ENCODE peak calls at places on chromosomes 5 and 9, in seven cellular contexts. P is tibial nerve, T is ovary, J is esophagus squamous epithelium, R is A549, W is IMR-90, D is H1. U is an unnamed sample.

GRCh38 chr5:51384281-51384840 is 1.1 kb downstream of the ISL1 start:
- DNase-seq in P (no peak), T (no peak), J (no peak), R (no peak), W (no peak), D (no peak), U (no peak)

GRCh38 chr5:158616707-158617106 is 483.0 kb downstream of the EBF1 start:
- DNase-seq in P (no peak), T (no peak), J (no peak), R (no peak), W (no peak), D (no peak), U (no peak)

GRCh38 chr9:133733421-133734250 is 4.5 kb downstream of the SARDH start:
- DNase-seq in P (no peak), T (no peak), J (no peak), R (no peak), W (no peak), D (no peak), U (no peak)

GRCh38 chr5:154189256-154189818 is 1.2 kb upstream of the GALNT10 start:
- DNase-seq in P (no peak), T (no peak), J (no peak), R (no peak), W (no peak), D (peak), U (no peak)

GRCh38 chr9:104855837-104856236 is 72.1 kb downstream of the ABCA1 start:
- DNase-seq in P (no peak), T (no peak), J (no peak), R (no peak), W (no peak), D (no peak), U (no peak)

GRCh38 chr5:134114886-134115805 is 665 bp downstream of the TCF7 start:
- DNase-seq in P (no peak), T (peak), J (no peak), R (peak), W (no peak), D (peak), U (no peak)

GRCh38 chr9:137406876-137407589 is 15.9 kb downstream of the EXD3 start:
- DNase-seq in P (no peak), T (peak), J (no peak), R (peak), W (peak), D (peak), U (no peak)

GRCh38 chr9:121822093-121823085 is 171.0 kb downstream of the DAB2IP start:
- DNase-seq in P (no peak), T (no peak), J (no peak), R (no peak), W (no peak), D (peak), U (no peak)

GRCh38 chr5:87717761-87718160 is 305.0 kb upstream of the CCNH start:
- DNase-seq in P (no peak), T (no peak), J (no peak), R (no peak), W (no peak), D (no peak), U (no peak)

GRCh38 chr9:76323481-76323880 is 70.7 kb downstream of the RFK start:
- DNase-seq in P (no peak), T (no peak), J (no peak), R (no peak), W (no peak), D (no peak), U (no peak)

GRCh38 chr5:155591273-155591672 is 577.7 kb downstream of the KIF4B start:
- DNase-seq in P (no peak), T (no peak), J (no peak), R (no peak), W (no peak), D (no peak), U (no peak)

GRCh38 chr5:66860199-66860975 is 264.2 kb downstream of the MAST4 start:
- DNase-seq in P (no peak), T (no peak), J (no peak), R (no peak), W (no peak), D (no peak), U (no peak)

GRCh38 chr5:37002176-37002751 is 125.7 kb downstream of the NIPBL start:
- DNase-seq in P (no peak), T (no peak), J (no peak), R (no peak), W (no peak), D (no peak), U (no peak)

GRCh38 chr5:102528600-102528999 is 29.8 kb upstream of the SLCO6A1 start:
- DNase-seq in P (no peak), T (no peak), J (no peak), R (no peak), W (no peak), D (no peak), U (no peak)

GRCh38 chr5:181248277-181248676 is 4.6 kb upstream of the RACK1 start:
- DNase-seq in P (no peak), T (no peak), J (no peak), R (no peak), W (no peak), D (no peak), U (no peak)

GRCh38 chr5:79924936-79925893 is 65.8 kb downstream of the MTX3 start:
- DNase-seq in P (no peak), T (no peak), J (no peak), R (no peak), W (peak), D (no peak), U (no peak)

GRCh38 chr5:58021476-58021875 is 438.4 kb downstream of the PLK2 start:
- DNase-seq in P (no peak), T (no peak), J (no peak), R (no peak), W (no peak), D (no peak), U (no peak)

GRCh38 chr9:114098021-114098659 is 952 bp downstream of the KIF12 start:
- DNase-seq in P (no peak), T (no peak), J (no peak), R (peak), W (no peak), D (peak), U (peak)

GRCh38 chr9:22813520-22813919 is 366.9 kb downstream of the DMRTA1 start:
- DNase-seq in P (no peak), T (no peak), J (no peak), R (no peak), W (peak), D (no peak), U (no peak)

GRCh38 chr5:110590187-110590586 is 136.3 kb downstream of the TMEM232 start:
- DNase-seq in P (no peak), T (no peak), J (no peak), R (no peak), W (peak), D (no peak), U (no peak)

GRCh38 chr5:24899180-24899579 is 254.4 kb upstream of the CDH10 start:
- DNase-seq in P (no peak), T (no peak), J (no peak), R (no peak), W (no peak), D (no peak), U (no peak)

GRCh38 chr5:161305601-161306000 is 240.9 kb downstream of the GABRB2 start:
- DNase-seq in P (no peak), T (no peak), J (no peak), R (no peak), W (no peak), D (no peak), U (no peak)

GRCh38 chr5:143606043-143606752 is 202.7 kb upstream of the NR3C1 start:
- DNase-seq in P (no peak), T (no peak), J (no peak), R (no peak), W (peak), D (no peak), U (no peak)

GRCh38 chr9:75010570-75010969 is 17.5 kb downstream of the CARNMT1 start:
- DNase-seq in P (no peak), T (no peak), J (no peak), R (no peak), W (no peak), D (no peak), U (no peak)

GRCh38 chr5:172417130-172417802 is 37.1 kb downstream of the SH3PXD2B start:
- DNase-seq in P (no peak), T (peak), J (no peak), R (no peak), W (no peak), D (no peak), U (no peak)

GRCh38 chr9:2163231-2163885 is 148.2 kb downstream of the SMARCA2 start:
- DNase-seq in P (no peak), T (no peak), J (no peak), R (no peak), W (no peak), D (no peak), U (no peak)

GRCh38 chr9:98964911-98965336 is 21.2 kb downstream of the COL15A1 start:
- DNase-seq in P (no peak), T (no peak), J (no peak), R (no peak), W (no peak), D (no peak), U (no peak)
- H3K27ac ChIP-seq in P (peak), T (no peak), J (peak), R (no peak), W (peak), D (no peak), U (peak)

DNA sequence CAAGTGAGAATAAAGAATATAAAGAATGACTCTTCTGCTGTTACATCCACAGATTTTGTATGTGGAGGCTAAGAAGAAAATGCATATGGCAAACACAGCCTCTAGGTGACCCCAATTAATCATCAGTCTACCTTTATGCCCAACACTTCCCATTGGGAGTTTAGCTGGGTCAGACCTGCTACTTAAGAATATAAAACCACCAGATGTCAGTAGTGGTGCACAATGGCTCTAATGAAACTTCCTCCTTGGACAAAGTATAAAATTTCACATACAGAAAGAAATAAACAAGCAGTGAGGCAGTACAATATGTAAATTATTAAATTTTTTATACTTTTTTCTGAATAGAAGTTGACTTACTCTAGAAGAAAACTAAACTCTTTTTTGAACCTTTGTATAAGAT is 539.9 kb downstream of the BRINP1 start:
- DNase-seq in P (no peak), T (no peak), J (no peak), R (no peak), W (no peak), D (no peak), U (no peak)
- TF ChIP-seq CTCF in P (peak), T (no peak), J (peak), R (no peak), W (no peak), D (peak), U (no peak)

GRCh38 chr5:145840458-145841132 is 5.5 kb upstream of the PRELID2 start:
- DNase-seq in P (no peak), T (no peak), J (no peak), R (no peak), W (no peak), D (no peak), U (no peak)

GRCh38 chr5:145835839-145836222 is 689 bp upstream of the PRELID2 start:
- DNase-seq in P (no peak), T (no peak), J (no peak), R (no peak), W (no peak), D (no peak), U (no peak)

GRCh38 chr5:145846087-145846486 is 10.9 kb upstream of the PRELID2 start:
- DNase-seq in P (no peak), T (no peak), J (no peak), R (no peak), W (no peak), D (no peak), U (no peak)

GRCh38 chr5:145838276-145838675 is 3.1 kb upstream of the PRELID2 start:
- DNase-seq in P (no peak), T (no peak), J (no peak), R (no peak), W (no peak), D (no peak), U (no peak)

GRCh38 chr5:145841299-145841698 is 6.2 kb upstream of the PRELID2 start:
- DNase-seq in P (no peak), T (no peak), J (no peak), R (no peak), W (no peak), D (no peak), U (no peak)
- TF ChIP-seq POLR2A in P (no peak), T (no peak), J (no peak), R (no peak), W (no peak), D (no peak), U (no peak)

GRCh38 chr9:38017149-38017884 is 51.7 kb downstream of the SHB start:
- DNase-seq in P (no peak), T (no peak), J (no peak), R (peak), W (peak), D (peak), U (peak)
- H3K27ac ChIP-seq in P (peak), T (no peak), J (peak), R (peak), W (peak), D (peak), U (peak)

GRCh38 chr5:81239613-81240012 is 6.5 kb downstream of the CKMT2 start:
- DNase-seq in P (no peak), T (no peak), J (no peak), R (no peak), W (no peak), D (no peak), U (no peak)
- TF ChIP-seq CTCF in P (no peak), T (no peak), J (no peak), R (no peak), W (no peak), D (peak), U (no peak)

GRCh38 chr9:89179920-89180667 is 1.5 kb upstream of the SHC3 start:
- DNase-seq in P (peak), T (peak), J (peak), R (peak), W (peak), D (peak), U (peak)
- TF ChIP-seq POLR2A in P (no peak), T (no peak), J (no peak), R (peak), W (peak), D (peak), U (no peak)

GRCh38 chr9:110309661-110310060 is 28.0 kb downstream of the TXNDC8 start:
- DNase-seq in P (no peak), T (no peak), J (no peak), R (no peak), W (no peak), D (no peak), U (no peak)

GRCh38 chr9:110308504-110309109 is 29.1 kb downstream of the TXNDC8 start:
- DNase-seq in P (no peak), T (no peak), J (no peak), R (no peak), W (no peak), D (no peak), U (no peak)

GRCh38 chr9:110303136-110303535 is 34.5 kb downstream of the TXNDC8 start:
- DNase-seq in P (no peak), T (no peak), J (no peak), R (no peak), W (peak), D (no peak), U (no peak)

DNA sequence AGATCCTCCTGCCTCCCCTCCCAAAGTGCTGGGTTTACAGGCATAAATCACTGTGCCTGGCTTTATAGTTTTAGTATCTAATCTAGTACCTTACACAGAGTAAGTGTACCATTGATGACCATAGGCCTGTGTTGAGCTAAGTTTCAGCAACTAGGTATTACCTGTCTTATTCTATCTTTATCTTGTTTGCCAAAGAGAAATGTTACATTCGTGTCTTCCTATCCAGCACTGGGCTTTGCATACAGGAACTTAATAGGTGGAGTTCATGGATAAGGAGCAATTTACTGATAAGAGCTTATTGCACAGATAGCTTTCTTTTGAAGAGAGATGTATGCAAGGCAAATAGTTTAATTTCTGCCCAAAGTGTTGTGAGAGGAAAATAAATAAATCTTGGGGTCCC is 30.5 kb downstream of the TXNDC8 start:
- DNase-seq in P (no peak), T (no peak), J (no peak), R (no peak), W (no peak), D (no peak), U (no peak)
- H3K27ac ChIP-seq in P (no peak), T (no peak), J (no peak), R (no peak), W (no peak), D (no peak), U (no peak)

DNA sequence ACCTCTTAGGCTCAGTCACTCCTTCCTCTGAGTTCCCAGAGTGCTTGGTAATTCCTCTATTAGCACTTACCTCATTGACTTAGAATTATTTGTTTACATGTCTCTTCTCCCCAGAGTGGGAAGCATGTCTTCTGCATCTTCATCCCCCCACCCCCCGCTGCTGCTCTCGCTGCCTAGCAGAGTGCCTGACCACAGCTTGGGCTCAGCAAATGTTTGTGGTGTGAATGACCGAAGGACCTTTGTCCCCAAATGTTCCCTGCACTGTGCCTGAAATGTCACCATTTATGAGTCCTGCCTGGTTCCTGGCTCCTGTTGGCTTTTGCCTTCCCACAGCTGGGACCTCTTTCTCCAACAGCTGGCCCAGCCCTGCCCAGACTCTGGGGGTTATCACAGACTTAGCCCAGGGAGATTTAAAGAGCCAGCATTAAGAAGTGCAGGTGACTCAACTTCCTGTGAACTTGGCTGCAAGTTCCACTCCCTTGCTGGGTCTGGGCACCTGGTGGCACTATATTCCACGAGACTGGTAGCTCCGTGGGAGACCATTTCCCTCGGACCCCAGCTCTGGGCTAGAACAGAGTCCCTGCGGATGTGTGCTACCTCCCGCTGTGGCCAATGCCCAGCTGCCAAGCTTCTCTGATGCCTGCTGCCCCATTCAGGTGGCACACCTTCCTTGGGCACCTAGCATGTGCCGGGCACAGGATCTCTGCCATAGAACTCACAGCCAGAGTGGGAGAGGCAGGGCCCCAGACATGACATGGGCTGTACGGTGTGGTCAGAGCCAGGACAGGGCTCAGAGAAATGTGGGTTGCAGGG is 1.8 kb upstream of the HMCN2 start:
- DNase-seq in P (no peak), T (no peak), J (no peak), R (no peak), W (no peak), D (no peak), U (peak)
- TF ChIP-seq CTCF in P (no peak), T (no peak), J (no peak), R (no peak), W (peak), D (no peak), U (no peak)

GRCh38 chr9:132669636-132670358 is at the start of gene DDX31:
- DNase-seq in P (peak), T (peak), J (peak), R (peak), W (peak), D (peak), U (peak)
- TF ChIP-seq POLR2A in P (no peak), T (peak), J (no peak), R (peak), W (peak), D (peak), U (peak)

U was measured in breast epithelium.